ENCODE peak calls at places on chromosomes 7 and 10, in six cellular contexts. O, F, G, N, J and H are unnamed samples.

GRCh38 chr7:105680505-105681187 is 99.4 kb upstream of the EFCAB10 start:
- DNase-seq in F (no peak), G (no peak), O (no peak), J (peak; percentile 79), N (no peak), H (no peak)

GRCh38 chr7:55965805-55966421 is 1.5 kb downstream of the NIPSNAP2 start:
- DNase-seq in J (no peak), O (no peak), F (peak; percentile 89), N (peak; percentile 83), G (no peak), H (peak; percentile 82)

GRCh38 chr7:20288036-20288435 is 42.7 kb upstream of the ITGB8 start:
- DNase-seq in J (no peak), F (no peak), N (no peak), G (no peak), O (no peak), H (peak; percentile 60)

GRCh38 chr10:63738410-63738809 is 217.2 kb downstream of the REEP3 start:
- DNase-seq in N (no peak), F (peak; percentile 32), O (no peak), G (no peak), J (no peak), H (peak; percentile 80)

GRCh38 chr10:130871406-130871805 is 440.1 kb downstream of the TCERG1L start:
- DNase-seq in F (no peak), G (no peak), N (no peak), O (no peak), J (no peak), H (no peak)

GRCh38 chr7:1939434-1940401 is 269.6 kb downstream of the ELFN1 start:
- DNase-seq in F (peak; percentile 48), O (no peak), G (no peak), J (no peak), N (no peak), H (no peak)

GRCh38 chr10:72744566-72744965 is 52.6 kb downstream of the MCU start:
- DNase-seq in J (no peak), G (no peak), N (no peak), F (no peak), O (no peak), H (no peak)

GRCh38 chr10:101625821-101626412 is 37.8 kb downstream of the DPCD start:
- DNase-seq in F (peak; percentile 25), O (no peak), G (no peak), N (no peak), J (no peak), H (no peak)

GRCh38 chr10:60456053-60456452 is 66.4 kb upstream of the ANK3 start:
- DNase-seq in J (no peak), O (peak; percentile 57), N (no peak), F (peak; percentile 23), G (no peak), H (no peak)

GRCh38 chr7:33130184-33130583 is 820 bp downstream of the BBS9 start:
- DNase-seq in J (no peak), F (no peak), G (peak; percentile 9), N (no peak), O (no peak), H (no peak)

GRCh38 chr10:689433-690226 is at the start of gene DIP2C:
- DNase-seq in G (peak; percentile 41), J (peak; percentile 85), F (no peak), N (peak; percentile 69), O (peak; percentile 65), H (peak; percentile 82)

GRCh38 chr7:138935438-138936079 is 45.6 kb downstream of the KIAA1549 start:
- DNase-seq in G (peak; percentile 77), N (no peak), F (peak; percentile 88), O (no peak), J (no peak), H (peak; percentile 84)

GRCh38 chr7:88243345-88243909 is 23.6 kb upstream of the SRI start:
- DNase-seq in N (peak; percentile 30), F (peak; percentile 74), G (peak; percentile 75), O (peak; percentile 34), J (no peak), H (peak; percentile 41)

GRCh38 chr10:49526624-49527023 is 12.3 kb downstream of the ERCC6 start:
- DNase-seq in J (no peak), O (no peak), G (no peak), N (no peak), F (no peak), H (peak; percentile 88)

GRCh38 chr10:86090807-86091206 is 275.8 kb downstream of the GRID1 start:
- DNase-seq in F (no peak), G (no peak), J (no peak), O (no peak), N (no peak), H (no peak)

GRCh38 chr7:16739863-16740622 is 13.5 kb upstream of the TSPAN13 start:
- DNase-seq in O (no peak), J (no peak), N (peak; percentile 70), F (peak; percentile 98), G (peak; percentile 88), H (peak; percentile 94)

GRCh38 chr7:94436018-94436604 is 41.4 kb downstream of the COL1A2 start:
- DNase-seq in G (peak; percentile 69), J (peak; percentile 80), F (peak; percentile 52), N (peak; percentile 70), O (peak; percentile 60), H (peak; percentile 75)

GRCh38 chr10:102419561-102420442 is 834 bp upstream of the FBXL15 start:
- DNase-seq in G (peak; percentile 39), N (peak; percentile 40), O (peak; percentile 84), J (no peak), F (no peak), H (no peak)

GRCh38 chr7:51028128-51028830 is 245.6 kb upstream of the GRB10 start:
- DNase-seq in G (no peak), F (no peak), N (no peak), O (no peak), J (no peak), H (no peak)

GRCh38 chr10:28676968-28677888 is at the start of gene BAMBI:
- DNase-seq in O (peak; percentile 89), G (peak; percentile 92), J (peak; percentile 93), F (peak; percentile 73), N (peak; percentile 93), H (peak; percentile 86)

GRCh38 chr10:88216976-88217375 is 353.6 kb downstream of the PTEN start:
- DNase-seq in G (no peak), F (no peak), N (no peak), J (no peak), O (no peak), H (no peak)

GRCh38 chr7:39248693-39249090 is 271.0 kb downstream of the POU6F2 start:
- DNase-seq in F (no peak), J (no peak), N (no peak), O (no peak), G (no peak), H (no peak)

GRCh38 chr10:50279489-50279888 is 28.2 kb upstream of the ASAH2 start:
- DNase-seq in F (peak; percentile 51), O (peak; percentile 52), N (no peak), J (no peak), G (no peak), H (no peak)

GRCh38 chr7:138477081-138477578 is 17.1 kb downstream of the TRIM24 start:
- DNase-seq in N (no peak), F (no peak), J (no peak), O (no peak), G (no peak), H (no peak)

DNA sequence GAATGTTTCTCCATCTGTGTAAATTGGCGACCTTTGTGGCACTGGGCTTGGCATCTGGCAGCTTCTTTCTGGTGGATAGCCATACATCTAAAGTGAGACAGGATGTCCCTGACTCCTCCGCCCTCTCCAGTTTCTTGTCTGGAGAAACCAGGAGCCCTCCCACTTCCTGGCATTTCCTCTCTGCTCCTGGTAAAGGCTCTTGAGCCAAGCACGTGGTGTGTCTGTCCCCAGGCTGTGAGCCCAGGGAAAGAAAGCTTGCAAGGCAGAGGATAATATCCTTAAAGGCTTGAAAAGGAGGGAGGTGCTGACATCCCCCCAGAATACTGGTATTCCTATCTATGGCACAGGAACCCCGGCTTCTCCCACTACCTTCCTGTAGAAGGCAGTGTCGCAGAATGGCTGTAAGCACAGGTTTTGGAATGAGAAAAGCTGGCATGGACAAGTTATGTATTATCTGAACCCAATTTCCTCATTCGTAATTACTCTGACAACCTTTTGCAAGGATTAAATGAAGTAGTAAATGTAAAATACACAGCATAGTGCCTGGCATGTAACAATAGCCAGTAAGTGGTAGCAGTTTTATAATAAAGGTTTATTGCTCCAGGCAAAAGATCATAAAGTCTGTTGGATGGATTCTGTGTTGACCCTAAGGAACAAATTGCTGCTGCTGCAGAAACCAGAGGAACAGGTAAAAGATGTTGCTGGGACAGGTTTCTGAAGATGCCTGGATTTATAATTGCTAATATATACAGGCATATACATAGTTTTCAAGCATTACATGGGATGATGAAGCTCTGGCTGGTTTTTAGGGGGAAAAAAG is 11.8 kb upstream of the ACSL5 start:
- DNase-seq in J (peak; percentile 90), O (peak; percentile 43), F (peak; percentile 42), N (peak; percentile 76), G (peak; percentile 93), H (peak; percentile 84)
- TF ChIP-seq CTCF in J (no peak), O (no peak), F (no peak), N (peak; percentile 22), G (peak; percentile 7), H (no peak)

GRCh38 chr10:19493917-19494316 is 322.3 kb upstream of the PLXDC2 start:
- DNase-seq in G (no peak), J (no peak), F (no peak), O (peak; percentile 39), N (no peak), H (no peak)

GRCh38 chr10:19488592-19489280 is 327.5 kb upstream of the PLXDC2 start:
- DNase-seq in N (no peak), F (no peak), G (no peak), J (peak; percentile 65), O (peak; percentile 92), H (peak; percentile 4)
- TF ChIP-seq CTCF in N (no peak), F (no peak), G (no peak), J (no peak), O (peak; percentile 54), H (no peak)

DNA sequence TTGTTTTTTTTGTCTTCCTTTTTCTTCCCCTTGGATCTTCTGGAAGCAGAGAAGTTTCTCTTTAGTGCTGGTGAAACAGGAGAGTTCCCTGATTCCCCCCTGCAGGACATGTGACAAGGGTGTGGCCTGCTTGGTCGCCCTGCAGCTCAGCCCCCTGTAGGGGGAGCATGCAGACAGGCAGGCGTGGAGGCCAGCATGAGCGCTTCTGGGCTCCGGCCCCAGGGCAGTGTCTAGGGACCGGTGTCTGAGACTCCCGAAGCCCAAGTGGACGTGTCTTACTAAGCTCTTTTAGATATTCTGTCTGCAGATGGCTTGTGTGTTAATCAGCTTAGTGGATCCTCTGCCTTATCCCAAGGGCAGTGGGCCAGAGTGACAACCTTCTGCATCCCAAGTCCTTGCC is 26.1 kb downstream of the PRSS58 start:
- DNase-seq in O (peak; percentile 88), J (no peak), G (no peak), N (no peak), F (no peak), H (no peak)
- TF ChIP-seq CTCF in O (peak; percentile 68), J (no peak), G (no peak), N (no peak), F (no peak), H (no peak)

GRCh38 chr10:31320179-31320597 is 1.2 kb downstream of the ZEB1 start:
- DNase-seq in F (no peak), N (no peak), J (peak; percentile 75), G (no peak), O (peak; percentile 46), H (no peak)
- TF ChIP-seq CTCF in F (no peak), N (no peak), J (no peak), G (no peak), O (no peak), H (no peak)